ENCODE peak calls at places on chromosomes 3 and 15, in five cellular contexts. V is fibroblast of the conjunctiva, L is T-helper 9 cell, Z is germinal center, U is EH. B is an unnamed sample.

GRCh38 chr3:42190701-42191442 is 75.1 kb downstream of the CCK start:
- DNase-seq in V (peak), L (peak), Z (peak), U (peak), B (no peak)

GRCh38 chr15:74616020-74616939 is 644 bp downstream of the CLK3 start:
- DNase-seq in V (peak), L (peak), Z (peak), U (peak), B (no peak)

GRCh38 chr3:47016934-47017435 is 37.5 kb downstream of the NBEAL2 start:
- DNase-seq in V (no peak), L (no peak), Z (no peak), U (peak), B (no peak)

GRCh38 chr3:144470646-144471045 is 499.0 kb downstream of the DIPK2A start:
- DNase-seq in V (no peak), L (no peak), Z (no peak), U (no peak), B (no peak)

GRCh38 chr15:25883860-25884259 is 20.7 kb upstream of the ATP10A start:
- DNase-seq in V (no peak), L (no peak), Z (no peak), U (peak), B (peak)

GRCh38 chr3:4140921-4141320 is 162.2 kb upstream of the SETMAR start:
- DNase-seq in V (no peak), L (no peak), Z (no peak), U (no peak), B (no peak)

GRCh38 chr3:112871735-112872134 is 25.1 kb upstream of the CD200R1L start:
- DNase-seq in V (no peak), L (no peak), Z (no peak), U (no peak), B (no peak)

GRCh38 chr3:122942937-122943827 is 84.4 kb downstream of the SEMA5B start:
- DNase-seq in V (peak), L (no peak), Z (peak), U (peak), B (no peak)

GRCh38 chr3:114566162-114566755 is 272.4 kb downstream of the TIGIT start:
- DNase-seq in V (no peak), L (no peak), Z (no peak), U (no peak), B (no peak)